ENCODE peak calls at places on chromosomes 2 and 18, in eight cellular contexts. P is foreskin fibroblast; R is NCI-H1105 treated with DMSO at 0.1 percent for 48 hours; V is GM13976; Q is HCT116; I is CD4-positive, CD25-positive, alpha-beta regulatory T cell; G is HFF-Myc; N is GM20000. D is an unnamed sample.

GRCh38 chr18:76491801-76492668 is 3.0 kb downstream of the ZNF516 start:
- DNase-seq in P (peak), R (peak), V (peak), Q (no peak), I (peak), G (no peak), N (no peak), D (peak)

GRCh38 chr18:64734063-64734462 is 585.2 kb upstream of the LINC00305 start:
- DNase-seq in P (no peak), R (no peak), V (no peak), Q (no peak), I (no peak), G (no peak), N (no peak), D (no peak)

GRCh38 chr18:3262234-3263171 is 570 bp downstream of the MYL12B start:
- DNase-seq in P (no peak), R (no peak), V (no peak), Q (no peak), I (peak), G (no peak), N (no peak), D (peak)

GRCh38 chr2:179861027-179861776 is at the start of gene ZNF385B:
- DNase-seq in P (peak), R (peak), V (peak), Q (no peak), I (no peak), G (no peak), N (peak), D (peak)

GRCh38 chr18:57542801-57543427 is 43.6 kb downstream of the FECH start:
- DNase-seq in P (peak), R (no peak), V (no peak), Q (no peak), I (no peak), G (peak), N (no peak), D (peak)

GRCh38 chr2:173136067-173136466 is 60.4 kb downstream of the MAP3K20 start:
- DNase-seq in P (no peak), R (no peak), V (no peak), Q (no peak), I (no peak), G (no peak), N (no peak), D (no peak)

GRCh38 chr2:240928476-240929363 is 22.6 kb downstream of the CROCC2 start:
- DNase-seq in P (no peak), R (no peak), V (no peak), Q (no peak), I (no peak), G (no peak), N (no peak), D (no peak)

GRCh38 chr2:8303322-8303832 is 378.5 kb upstream of the ID2 start:
- DNase-seq in P (no peak), R (no peak), V (peak), Q (no peak), I (peak), G (no peak), N (peak), D (no peak)

GRCh38 chr2:168212167-168212566 is 35.2 kb downstream of the STK39 start:
- DNase-seq in P (no peak), R (no peak), V (no peak), Q (no peak), I (peak), G (no peak), N (no peak), D (no peak)

D was measured in NCI-H69.